ENCODE peak calls at places on chromosomes 16 and 17, in eight cellular contexts. N, X, A, J, Q, W, K and B are unnamed samples.

GRCh38 chr17:21549107-21549687 is 143.1 kb upstream of the KCNJ18 start:
- DNase-seq in N (peak), X (no peak), A (no peak), J (no peak), Q (no peak), W (no peak), K (no peak), B (no peak)

GRCh38 chr17:36943250-36944220 is 5.2 kb upstream of the AATF start:
- DNase-seq in N (no peak), X (no peak), A (no peak), J (peak), Q (no peak), W (no peak), K (no peak), B (no peak)

GRCh38 chr16:84839956-84840355 is 20.2 kb downstream of the CRISPLD2 start:
- DNase-seq in N (no peak), X (no peak), A (no peak), J (peak), Q (no peak), W (no peak), K (no peak), B (peak)

GRCh38 chr17:29573558-29573870 is 5.0 kb downstream of the TP53I13 start:
- DNase-seq in N (no peak), X (no peak), A (no peak), J (no peak), Q (no peak), W (no peak), K (no peak), B (no peak)

GRCh38 chr17:28545141-28545503 is 7.3 kb downstream of the UNC119 start:
- DNase-seq in N (no peak), X (no peak), A (no peak), J (no peak), Q (no peak), W (no peak), K (no peak), B (no peak)

GRCh38 chr17:41048441-41048840 is 1.3 kb upstream of the KRTAP2-1 start:
- DNase-seq in N (no peak), X (no peak), A (no peak), J (peak), Q (no peak), W (no peak), K (no peak), B (peak)

GRCh38 chr17:42187833-42188232 is 2.6 kb upstream of the HCRT start:
- DNase-seq in N (no peak), X (no peak), A (no peak), J (no peak), Q (no peak), W (no peak), K (no peak), B (no peak)

GRCh38 chr17:39963826-39964225 is 1.0 kb downstream of the GSDMA start:
- DNase-seq in N (no peak), X (no peak), A (no peak), J (no peak), Q (no peak), W (no peak), K (no peak), B (no peak)

GRCh38 chr17:77451894-77452852 is 311.4 kb downstream of the SEC14L1 start:
- DNase-seq in N (peak), X (peak), A (peak), J (peak), Q (peak), W (no peak), K (peak), B (no peak)

GRCh38 chr17:225551-225950 is 44.1 kb upstream of the DOC2B start:
- DNase-seq in N (no peak), X (no peak), A (no peak), J (no peak), Q (no peak), W (no peak), K (no peak), B (no peak)

GRCh38 chr16:12757546-12757945 is 46.1 kb downstream of the CPPED1 start:
- DNase-seq in N (no peak), X (no peak), A (no peak), J (no peak), Q (no peak), W (no peak), K (no peak), B (no peak)

GRCh38 chr17:62134397-62134796 is 69.3 kb upstream of the MED13 start:
- DNase-seq in N (peak), X (no peak), A (no peak), J (no peak), Q (no peak), W (no peak), K (no peak), B (no peak)

GRCh38 chr16:85465328-85466307 is 147.5 kb upstream of the GSE1 start:
- DNase-seq in N (peak), X (peak), A (peak), J (peak), Q (no peak), W (no peak), K (no peak), B (no peak)